ENCODE peak calls at places on chromosomes 5 and 9, in four cellular contexts. W is HCT116, O is psoas muscle, D is stomach. Z is an unnamed sample.

GRCh38 chr5:18745988-18746615 is 1111.8 kb downstream of the TAF11L14 start:
- DNase-seq in W (no peak), D (no peak), O (no peak), Z (peak; percentile 51)

GRCh38 chr5:177495243-177496060 is 2.0 kb downstream of the PDLIM7 start:
- DNase-seq in D (peak; percentile 42), O (peak; percentile 67), W (no peak), Z (no peak)

GRCh38 chr5:134136221-134136631 is 21.7 kb downstream of the TCF7 start:
- DNase-seq in D (no peak), O (no peak), W (no peak), Z (no peak)

GRCh38 chr9:121510766-121511555 is 11.3 kb upstream of the GGTA1 start:
- DNase-seq in D (no peak), W (no peak), O (no peak), Z (no peak)

GRCh38 chr9:105419981-105420597 is 27.7 kb upstream of the FSD1L start:
- DNase-seq in W (no peak), O (no peak), D (no peak), Z (peak; percentile 55)

GRCh38 chr9:36132081-36132480 is 4.5 kb upstream of the GLIPR2 start:
- DNase-seq in O (no peak), W (no peak), D (no peak), Z (no peak)

GRCh38 chr9:127751269-127752054 is 16.4 kb upstream of the TOR2A start:
- DNase-seq in W (no peak), O (no peak), D (no peak), Z (no peak)

GRCh38 chr9:81609782-81610738 is 79.3 kb downstream of the TLE1 start:
- DNase-seq in O (no peak), D (no peak), W (no peak), Z (no peak)

GRCh38 chr5:8184455-8185063 is 315.6 kb downstream of the MTRR start:
- DNase-seq in W (no peak), D (peak; percentile 56), O (no peak), Z (no peak)

GRCh38 chr5:116859666-116860320 is 285.2 kb upstream of the SEMA6A start:
- DNase-seq in W (no peak), D (no peak), O (no peak), Z (no peak)

DNA sequence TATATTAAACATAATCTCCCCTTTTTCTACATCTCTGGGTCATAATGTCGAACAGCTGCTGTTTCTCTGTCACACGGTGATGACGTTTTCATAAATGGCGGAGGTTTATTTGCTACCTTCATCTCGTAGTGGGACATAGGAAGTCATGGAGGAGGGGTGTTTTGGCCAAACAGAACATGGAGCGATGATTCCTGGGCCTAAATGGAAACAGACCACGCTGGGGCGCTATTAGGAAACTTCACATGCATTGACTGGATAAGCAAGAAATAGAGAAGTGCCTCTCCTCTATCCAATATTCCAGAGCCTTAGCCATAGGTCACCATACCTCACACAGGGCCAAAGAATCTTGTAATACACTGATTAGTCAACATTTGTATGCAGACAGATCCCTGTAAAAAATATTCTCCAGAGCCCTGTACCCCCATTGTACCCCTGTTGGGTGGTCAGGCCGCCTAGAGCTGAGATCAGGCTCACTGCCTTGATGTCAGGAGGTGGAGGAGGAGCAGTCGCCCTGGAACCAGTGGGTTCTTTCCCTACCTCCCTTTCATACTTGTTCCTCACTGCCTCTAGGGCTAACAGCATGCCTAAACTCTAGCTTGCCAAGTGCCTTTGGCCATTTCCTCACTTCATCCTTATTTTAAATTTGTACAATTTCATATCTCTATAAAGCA is 77.8 kb upstream of the SPIN1 start:
- DNase-seq in D (no peak), W (no peak), O (no peak), Z (no peak)
- H3K4me1 ChIP-seq in D (no peaks in the 10 kb centered on the region), W (no peaks in the 10 kb centered on the region), O (no peaks in the 10 kb centered on the region), Z (no peaks in the 10 kb centered on the region)

DNA sequence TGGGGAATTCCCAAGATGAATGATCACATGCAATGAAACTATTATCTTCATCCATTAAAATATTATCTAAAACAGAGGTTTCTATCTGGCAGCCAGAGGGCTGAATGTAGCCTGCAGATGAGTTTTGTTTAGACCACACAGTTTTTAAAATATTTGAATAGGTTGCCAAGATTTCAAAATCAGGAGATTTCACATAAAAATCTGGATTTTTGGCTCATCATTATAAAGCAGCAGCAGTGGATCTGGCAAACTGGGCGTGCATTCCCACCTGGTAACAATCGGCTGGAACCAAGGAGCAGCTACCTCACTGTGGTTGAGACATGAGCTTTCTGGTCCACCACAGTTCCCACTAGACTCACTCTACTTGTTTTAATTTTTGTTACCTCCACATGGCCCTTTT is 155.1 kb downstream of the BNC2 start:
- DNase-seq in W (no peak), D (no peak), O (no peak), Z (no peak)
- TF ChIP-seq CTCF in W (no peak), D (no peak), O (no peak), Z (no peak)

DNA sequence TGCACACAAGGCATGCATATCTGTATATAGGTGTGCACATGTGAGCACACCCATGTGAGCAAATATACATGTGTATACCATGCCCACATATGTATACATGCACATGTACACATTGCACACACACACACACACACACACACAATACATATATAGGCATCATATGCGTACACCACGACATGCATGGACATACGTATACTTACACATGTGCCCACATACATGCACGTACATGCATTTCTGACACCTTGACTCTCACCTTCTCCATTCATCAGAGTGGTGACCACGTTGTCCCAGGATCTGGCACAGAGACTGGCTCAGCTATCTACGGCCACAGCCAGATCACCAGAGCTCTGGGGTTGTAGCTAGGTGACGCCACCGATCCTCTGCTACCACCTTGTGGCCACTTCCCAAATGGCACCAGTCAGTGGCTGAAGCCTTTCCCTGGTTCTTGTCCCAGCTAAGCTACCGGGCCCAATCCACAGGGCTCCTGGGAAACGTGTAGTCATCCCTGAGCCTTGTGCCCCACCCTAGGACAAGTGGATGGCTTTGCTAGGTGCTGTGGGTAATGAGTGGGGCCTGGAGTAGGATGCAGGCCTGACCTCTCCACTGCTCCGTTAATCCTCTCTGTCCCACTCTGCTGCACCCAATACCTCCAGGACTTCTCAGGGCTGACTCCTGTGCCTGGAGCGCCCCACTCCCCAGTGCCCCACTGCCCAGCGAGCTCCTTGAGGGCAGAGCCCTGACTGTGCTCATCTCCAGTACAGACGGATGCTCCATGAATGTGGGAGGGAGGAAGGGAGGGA is 194.4 kb downstream of the RGS3 start:
- DNase-seq in W (peak; percentile 75), O (peak; percentile 82), D (peak; percentile 91), Z (peak; percentile 88)
- H3K27ac ChIP-seq in W (no peak overlapping the region), O (no peak overlapping the region), D (no peak overlapping the region), Z (no peak overlapping the region)

GRCh38 chr9:108609227-108609894 is 246.4 kb downstream of the ACTL7B start:
- DNase-seq in W (no peak), D (no peak), O (no peak), Z (no peak)
- H3K4me1 ChIP-seq in W (no peaks in the 10 kb centered on the region), D (no peaks in the 10 kb centered on the region), O (no peaks in the 10 kb centered on the region), Z (no peaks in the 10 kb centered on the region)

GRCh38 chr5:137923856-137924255 is 34.6 kb downstream of the PKD2L2 start:
- DNase-seq in D (no peak), W (no peak), O (no peak), Z (no peak)
- TF ChIP-seq CTCF in D (no peak), W (no peak), O (no peak), Z (no peak)

GRCh38 chr5:72144762-72145161 is 37.5 kb downstream of the MAP1B start:
- DNase-seq in D (no peak), O (no peak), W (no peak), Z (no peak)
- H3K27ac ChIP-seq in D (peak overlapping the region; percentile 54), O (no peak overlapping the region), W (no peak overlapping the region), Z (no peak overlapping the region)

GRCh38 chr9:99255651-99256050 is 33.6 kb downstream of the SEC61B start:
- DNase-seq in O (no peak), D (no peak), W (no peak), Z (no peak)

GRCh38 chr9:99249619-99250018 is 27.5 kb downstream of the SEC61B start:
- DNase-seq in D (no peak), O (no peak), W (no peak), Z (no peak)

GRCh38 chr9:99251157-99251556 is 29.1 kb downstream of the SEC61B start:
- DNase-seq in O (no peak), D (no peak), W (no peak), Z (no peak)

GRCh38 chr9:99253772-99254431 is 31.8 kb downstream of the SEC61B start:
- DNase-seq in O (peak; percentile 28), D (no peak), W (no peak), Z (no peak)

DNA sequence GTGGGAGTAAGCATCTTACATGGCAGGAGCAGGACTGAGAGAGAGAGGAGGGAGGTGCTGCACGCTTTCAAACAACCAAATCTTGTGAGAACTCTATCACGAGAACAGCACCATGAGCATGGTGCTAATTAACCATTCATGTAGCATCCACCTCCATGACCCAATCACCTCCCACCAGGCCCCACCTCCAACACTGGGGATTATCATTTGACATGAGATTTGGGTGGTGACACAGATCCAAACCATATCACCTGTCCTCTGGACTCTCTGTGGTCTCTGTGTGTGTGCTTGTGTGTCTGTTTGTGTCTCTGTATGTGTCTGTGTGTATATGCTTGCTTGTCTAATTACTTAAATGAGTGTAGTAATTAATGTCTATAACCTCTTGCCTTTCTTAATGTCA is 31.1 kb downstream of the SEC61B start:
- DNase-seq in O (no peak), D (no peak), W (no peak), Z (no peak)
- H3K4me1 ChIP-seq in O (peaks cover 14% of the 10 kb centered on the region), D (no peaks in the 10 kb centered on the region), W (no peaks in the 10 kb centered on the region), Z (no peaks in the 10 kb centered on the region)

DNA sequence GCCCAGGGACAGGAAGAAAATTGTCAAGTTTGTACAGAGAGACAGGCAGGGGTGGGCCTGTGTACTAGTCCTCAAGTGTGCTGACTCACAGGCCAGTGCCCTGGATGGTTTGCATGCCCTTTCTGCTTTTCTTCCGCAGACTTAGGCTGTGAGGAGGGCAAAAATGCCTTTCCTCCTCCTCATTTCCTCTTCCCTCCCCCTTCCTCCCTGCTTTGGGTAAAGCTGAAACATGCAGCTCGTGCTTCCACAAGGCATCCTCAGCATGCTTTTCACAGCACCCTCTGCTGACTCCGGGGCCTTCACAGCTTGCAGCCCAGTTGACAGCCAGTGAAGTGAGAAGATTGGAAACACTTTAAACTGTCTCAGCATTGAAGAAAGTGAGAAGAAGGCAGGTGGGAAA is 138.6 kb downstream of the GRIA1 start:
- DNase-seq in W (peak; percentile 26), O (no peak), D (no peak), Z (no peak)
- TF ChIP-seq CTCF in W (peak; percentile 7), O (no peak), D (no peak), Z (no peak)

DNA sequence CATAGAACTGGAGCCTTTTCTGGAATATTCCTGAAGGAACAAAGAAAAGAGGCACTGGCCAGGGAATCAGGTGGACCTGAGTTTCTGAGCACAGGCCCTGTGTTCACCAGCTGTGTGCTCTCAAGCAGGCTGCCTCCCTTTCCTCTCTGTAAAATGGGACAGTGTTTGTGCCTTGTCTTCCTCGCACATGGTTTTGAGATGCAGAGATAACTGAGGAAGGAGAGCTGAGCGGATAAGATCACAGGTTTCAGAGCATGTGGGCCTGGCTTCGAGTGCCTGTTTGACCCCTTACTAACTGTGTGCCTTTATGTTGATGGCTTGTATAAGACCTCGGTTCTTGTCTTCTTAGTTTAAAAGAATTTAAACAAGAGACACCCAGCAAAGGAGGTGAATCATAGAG is 46.2 kb upstream of the HAND1 start:
- DNase-seq in W (no peak), D (no peak), O (no peak), Z (no peak)
- H3K27ac ChIP-seq in W (no peak overlapping the region), D (no peak overlapping the region), O (no peak overlapping the region), Z (no peak overlapping the region)